ENCODE peak calls at places on chromosome 4, in eight cellular contexts. One of them, this sample, is unnamed.

GRCh38 chr4:140252742-140253555 is 99.0 kb upstream of the MAML3 start:
- DNase-seq in Caki2: peak; percentile 78
- DNase-seq in stimulated activated naive B cell treated with anti-CD40 and anti-IgM and Interleukin-4, amounts not matched to agents 10 μg/mL and 1 μg/mL and 100 μg/mL, for 72 hours: peak; percentile 42
- DNase-seq in amniotic stem cell: peak; percentile 33
- DNase-seq in HT-29: peak; percentile 75
- DNase-seq in RPMI8226: peak; percentile 38
- DNase-seq in fibroblast of mammary gland: peak; percentile 72
- DNase-seq in NCI-H1694: peak; percentile 38
- DNase-seq in this sample: peak; percentile 64

GRCh38 chr4:8544741-8545438 is 35.3 kb upstream of the GPR78 start:
- DNase-seq in Caki2: no peak
- DNase-seq in stimulated activated naive B cell treated with anti-CD40 and anti-IgM and Interleukin-4, amounts not matched to agents 10 μg/mL and 1 μg/mL and 100 μg/mL, for 72 hours: no peak
- DNase-seq in amniotic stem cell: no peak
- DNase-seq in HT-29: no peak
- DNase-seq in RPMI8226: no peak
- DNase-seq in fibroblast of mammary gland: peak; percentile 53
- DNase-seq in NCI-H1694: no peak
- DNase-seq in this sample: no peak

GRCh38 chr4:48902266-48902665 is 4.3 kb downstream of the OCIAD2 start:
- DNase-seq in Caki2: no peak
- DNase-seq in stimulated activated naive B cell treated with anti-CD40 and anti-IgM and Interleukin-4, amounts not matched to agents 10 μg/mL and 1 μg/mL and 100 μg/mL, for 72 hours: no peak
- DNase-seq in amniotic stem cell: no peak
- DNase-seq in HT-29: no peak
- DNase-seq in RPMI8226: no peak
- DNase-seq in fibroblast of mammary gland: peak; percentile 73
- DNase-seq in NCI-H1694: no peak
- DNase-seq in this sample: peak; percentile 92

GRCh38 chr4:27692098-27692679 is 831.5 kb downstream of the STIM2 start:
- DNase-seq in Caki2: peak; percentile 16
- DNase-seq in stimulated activated naive B cell treated with anti-CD40 and anti-IgM and Interleukin-4, amounts not matched to agents 10 μg/mL and 1 μg/mL and 100 μg/mL, for 72 hours: no peak
- DNase-seq in amniotic stem cell: no peak
- DNase-seq in HT-29: peak; percentile 55
- DNase-seq in RPMI8226: peak; percentile 49
- DNase-seq in fibroblast of mammary gland: peak; percentile 68
- DNase-seq in NCI-H1694: peak; percentile 15
- DNase-seq in this sample: peak; percentile 20

GRCh38 chr4:109332926-109333464 is 30.5 kb upstream of the COL25A1 start:
- DNase-seq in Caki2: no peak
- DNase-seq in stimulated activated naive B cell treated with anti-CD40 and anti-IgM and Interleukin-4, amounts not matched to agents 10 μg/mL and 1 μg/mL and 100 μg/mL, for 72 hours: no peak
- DNase-seq in amniotic stem cell: no peak
- DNase-seq in HT-29: no peak
- DNase-seq in RPMI8226: no peak
- DNase-seq in fibroblast of mammary gland: peak; percentile 3
- DNase-seq in NCI-H1694: no peak
- DNase-seq in this sample: no peak

GRCh38 chr4:139416073-139416673 is 37.7 kb upstream of the RAB33B start:
- DNase-seq in Caki2: peak; percentile 9
- DNase-seq in stimulated activated naive B cell treated with anti-CD40 and anti-IgM and Interleukin-4, amounts not matched to agents 10 μg/mL and 1 μg/mL and 100 μg/mL, for 72 hours: no peak
- DNase-seq in amniotic stem cell: no peak
- DNase-seq in HT-29: peak; percentile 43
- DNase-seq in RPMI8226: peak; percentile 25
- DNase-seq in fibroblast of mammary gland: peak; percentile 67
- DNase-seq in NCI-H1694: no peak
- DNase-seq in this sample: peak; percentile 35

GRCh38 chr4:72983706-72984105 is 85.8 kb downstream of the COX18 start:
- DNase-seq in Caki2: no peak
- DNase-seq in stimulated activated naive B cell treated with anti-CD40 and anti-IgM and Interleukin-4, amounts not matched to agents 10 μg/mL and 1 μg/mL and 100 μg/mL, for 72 hours: no peak
- DNase-seq in amniotic stem cell: no peak
- DNase-seq in HT-29: no peak
- DNase-seq in RPMI8226: no peak
- DNase-seq in fibroblast of mammary gland: no peak
- DNase-seq in NCI-H1694: no peak
- DNase-seq in this sample: no peak

GRCh38 chr4:7073526-7074390 is 5.9 kb upstream of the GRPEL1 start:
- DNase-seq in Caki2: peak; percentile 43
- DNase-seq in stimulated activated naive B cell treated with anti-CD40 and anti-IgM and Interleukin-4, amounts not matched to agents 10 μg/mL and 1 μg/mL and 100 μg/mL, for 72 hours: no peak
- DNase-seq in amniotic stem cell: no peak
- DNase-seq in HT-29: peak; percentile 79
- DNase-seq in RPMI8226: peak; percentile 35
- DNase-seq in fibroblast of mammary gland: peak; percentile 56
- DNase-seq in NCI-H1694: peak; percentile 73
- DNase-seq in this sample: peak; percentile 39

GRCh38 chr4:80058740-80059139 is 14.3 kb downstream of the ANTXR2 start:
- DNase-seq in Caki2: no peak
- DNase-seq in stimulated activated naive B cell treated with anti-CD40 and anti-IgM and Interleukin-4, amounts not matched to agents 10 μg/mL and 1 μg/mL and 100 μg/mL, for 72 hours: peak; percentile 65
- DNase-seq in amniotic stem cell: no peak
- DNase-seq in HT-29: no peak
- DNase-seq in RPMI8226: peak; percentile 72
- DNase-seq in fibroblast of mammary gland: no peak
- DNase-seq in NCI-H1694: no peak
- DNase-seq in this sample: no peak

GRCh38 chr4:133801858-133802257 is 399.7 kb downstream of the PABPC4L start:
- DNase-seq in Caki2: no peak
- DNase-seq in stimulated activated naive B cell treated with anti-CD40 and anti-IgM and Interleukin-4, amounts not matched to agents 10 μg/mL and 1 μg/mL and 100 μg/mL, for 72 hours: no peak
- DNase-seq in amniotic stem cell: no peak
- DNase-seq in HT-29: no peak
- DNase-seq in RPMI8226: no peak
- DNase-seq in fibroblast of mammary gland: no peak
- DNase-seq in NCI-H1694: no peak
- DNase-seq in this sample: no peak

GRCh38 chr4:156957558-156957957 is 14.0 kb downstream of the PDGFC start:
- DNase-seq in Caki2: peak; percentile 65
- DNase-seq in stimulated activated naive B cell treated with anti-CD40 and anti-IgM and Interleukin-4, amounts not matched to agents 10 μg/mL and 1 μg/mL and 100 μg/mL, for 72 hours: no peak
- DNase-seq in amniotic stem cell: no peak
- DNase-seq in HT-29: peak; percentile 46
- DNase-seq in RPMI8226: no peak
- DNase-seq in fibroblast of mammary gland: no peak
- DNase-seq in NCI-H1694: no peak
- DNase-seq in this sample: no peak

This sample was measured in NCI-H524.